ENCODE peak calls at places on chromosomes 6 and 20, in four cellular contexts. G, Z, W and Y are unnamed samples.

GRCh38 chr20:39851459-39851858 is 837.6 kb downstream of the MAFB start:
- ATAC-seq in G (no peak), Z (no peak), W (no peak), Y (no peak)

GRCh38 chr20:2816583-2817340 is 598 bp downstream of the TMEM239 start:
- ATAC-seq in G (no peak), Z (peak), W (peak), Y (no peak)

GRCh38 chr6:167685654-167686053 is 141.1 kb upstream of the AFDN start:
- ATAC-seq in G (no peak), Z (no peak), W (no peak), Y (no peak)

GRCh38 chr20:90651-91050 is 3.2 kb downstream of the DEFB125 start:
- ATAC-seq in G (no peak), Z (no peak), W (no peak), Y (no peak)

GRCh38 chr6:145567853-145568252 is 167.5 kb downstream of the EPM2A start:
- ATAC-seq in G (no peak), Z (no peak), W (no peak), Y (no peak)

GRCh38 chr6:92231220-92231701 is 1188.1 kb downstream of the EPHA7 start:
- ATAC-seq in G (no peak), Z (no peak), W (peak), Y (no peak)

GRCh38 chr20:22312744-22313346 is 271.5 kb downstream of the FOXA2 start:
- ATAC-seq in G (no peak), Z (no peak), W (peak), Y (no peak)

GRCh38 chr20:58438970-58439808 is 50.2 kb downstream of the VAPB start:
- ATAC-seq in G (no peak), Z (no peak), W (no peak), Y (no peak)

GRCh38 chr6:47653706-47654105 is 44.7 kb upstream of the ADGRF4 start:
- ATAC-seq in G (no peak), Z (no peak), W (no peak), Y (no peak)

GRCh38 chr6:169156108-169156821 is 97.4 kb downstream of the THBS2 start:
- ATAC-seq in G (no peak), Z (no peak), W (no peak), Y (peak)

GRCh38 chr20:19026901-19027644 is 185.4 kb upstream of the SLC24A3 start:
- ATAC-seq in G (no peak), Z (no peak), W (peak), Y (no peak)

GRCh38 chr6:46062312-46062711 is 46.7 kb upstream of the CLIC5 start:
- ATAC-seq in G (peak), Z (no peak), W (no peak), Y (no peak)

GRCh38 chr6:130717657-130718056 is 109.5 kb upstream of the SMLR1 start:
- ATAC-seq in G (no peak), Z (no peak), W (no peak), Y (no peak)

GRCh38 chr20:584375-585301 is 25.5 kb downstream of the TCF15 start:
- ATAC-seq in G (no peak), Z (peak), W (peak), Y (no peak)

GRCh38 chr6:71332012-71332411 is 43.4 kb downstream of the OGFRL1 start:
- ATAC-seq in G (no peak), Z (no peak), W (no peak), Y (no peak)

GRCh38 chr6:169169375-169169774 is 84.3 kb downstream of the THBS2 start:
- ATAC-seq in G (no peak), Z (no peak), W (no peak), Y (no peak)

GRCh38 chr6:2503816-2504494 is 246.8 kb downstream of the MYLK4 start:
- ATAC-seq in G (no peak), Z (no peak), W (no peak), Y (no peak)

GRCh38 chr6:140124498-140124897 is 750.0 kb upstream of the CITED2 start:
- ATAC-seq in G (no peak), Z (no peak), W (no peak), Y (no peak)

GRCh38 chr6:49898904-49899566 is 32.7 kb upstream of the CRISP1 start:
- ATAC-seq in G (no peak), Z (no peak), W (no peak), Y (no peak)

GRCh38 chr6:156846845-156847599 is 69.8 kb downstream of the ARID1B start:
- ATAC-seq in G (no peak), Z (no peak), W (no peak), Y (no peak)

GRCh38 chr6:156849806-156850205 is 72.6 kb downstream of the ARID1B start:
- ATAC-seq in G (no peak), Z (no peak), W (peak), Y (no peak)

GRCh38 chr6:156850356-156850755 is 73.2 kb downstream of the ARID1B start:
- ATAC-seq in G (no peak), Z (no peak), W (peak), Y (no peak)

GRCh38 chr6:156848533-156848932 is 71.4 kb downstream of the ARID1B start:
- ATAC-seq in G (no peak), Z (no peak), W (no peak), Y (no peak)

DNA sequence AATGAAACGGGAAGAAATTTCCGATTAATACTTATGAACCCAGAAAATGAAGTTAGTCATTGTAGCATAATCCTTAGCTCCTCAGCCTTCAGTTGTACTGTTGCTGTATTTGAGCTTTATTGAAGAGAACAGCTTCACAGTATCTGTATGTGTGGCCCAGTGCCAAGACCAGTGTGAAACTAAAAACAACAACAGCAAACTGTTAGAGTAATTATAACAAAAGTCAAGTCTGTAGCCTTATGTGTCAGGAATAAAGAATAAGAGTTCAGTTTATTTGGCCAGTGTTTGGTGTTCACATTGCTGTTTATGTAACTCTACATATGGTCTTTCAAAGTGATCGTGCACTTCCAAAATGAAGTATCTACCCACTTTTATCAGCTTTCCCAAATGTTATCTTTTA is 70.9 kb downstream of the ARID1B start:
- ATAC-seq in G (no peak), Z (no peak), W (no peak), Y (no peak)
- H3K27ac ChIP-seq in G (no peak), Z (no peak), W (peak), Y (peak)

GRCh38 chr6:158654960-158655485 is 5.2 kb downstream of the SYTL3 start:
- ATAC-seq in G (no peak), Z (no peak), W (no peak), Y (peak)

GRCh38 chr6:158654498-158654897 is 4.6 kb downstream of the SYTL3 start:
- ATAC-seq in G (peak), Z (no peak), W (no peak), Y (peak)

GRCh38 chr6:158649289-158650143 is at the start of gene SYTL3:
- ATAC-seq in G (no peak), Z (peak), W (peak), Y (no peak)

GRCh38 chr6:158655569-158656450 is 6.0 kb downstream of the SYTL3 start:
- ATAC-seq in G (no peak), Z (no peak), W (no peak), Y (no peak)

DNA sequence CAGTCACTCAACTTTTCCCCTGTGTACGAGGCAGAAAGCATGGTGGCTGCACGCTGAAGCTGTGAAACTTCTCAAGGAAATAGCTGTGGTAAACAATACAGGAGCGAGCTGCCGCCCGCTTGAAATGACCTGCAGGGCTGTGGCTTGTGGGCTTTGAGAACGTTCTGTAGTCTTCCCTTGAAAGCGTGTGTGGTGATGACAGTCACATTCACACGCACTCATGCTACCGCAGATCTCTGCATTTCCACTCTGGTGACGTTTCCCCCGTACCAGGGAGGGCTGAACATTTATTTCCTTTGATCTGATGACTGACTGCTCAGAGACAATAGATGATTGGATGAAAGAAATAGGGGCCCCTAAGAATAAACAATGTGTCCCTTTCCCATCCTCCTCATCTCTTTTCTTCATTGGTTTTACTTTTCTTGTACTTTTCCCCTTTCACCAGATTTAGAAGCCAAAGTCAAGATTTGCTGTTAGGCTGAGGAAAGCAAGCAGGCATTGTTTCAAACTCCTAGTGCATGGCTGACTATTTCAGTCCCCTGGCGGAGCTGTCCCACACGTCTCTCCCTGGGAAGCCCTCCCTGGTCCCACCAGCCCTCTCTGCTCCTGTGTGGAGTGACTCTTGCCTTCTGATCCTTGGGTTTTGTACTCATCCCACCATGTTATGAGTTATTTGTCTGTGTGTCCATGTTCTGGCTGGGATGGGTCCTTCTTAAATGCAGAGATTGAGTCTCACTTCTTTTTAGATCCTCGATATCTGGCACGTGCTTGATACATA is 3.9 kb downstream of the SYTL3 start:
- ATAC-seq in G (peak), Z (peak), W (peak), Y (no peak)
- H3K27ac ChIP-seq in G (peak), Z (peak), W (peak), Y (peak)

DNA sequence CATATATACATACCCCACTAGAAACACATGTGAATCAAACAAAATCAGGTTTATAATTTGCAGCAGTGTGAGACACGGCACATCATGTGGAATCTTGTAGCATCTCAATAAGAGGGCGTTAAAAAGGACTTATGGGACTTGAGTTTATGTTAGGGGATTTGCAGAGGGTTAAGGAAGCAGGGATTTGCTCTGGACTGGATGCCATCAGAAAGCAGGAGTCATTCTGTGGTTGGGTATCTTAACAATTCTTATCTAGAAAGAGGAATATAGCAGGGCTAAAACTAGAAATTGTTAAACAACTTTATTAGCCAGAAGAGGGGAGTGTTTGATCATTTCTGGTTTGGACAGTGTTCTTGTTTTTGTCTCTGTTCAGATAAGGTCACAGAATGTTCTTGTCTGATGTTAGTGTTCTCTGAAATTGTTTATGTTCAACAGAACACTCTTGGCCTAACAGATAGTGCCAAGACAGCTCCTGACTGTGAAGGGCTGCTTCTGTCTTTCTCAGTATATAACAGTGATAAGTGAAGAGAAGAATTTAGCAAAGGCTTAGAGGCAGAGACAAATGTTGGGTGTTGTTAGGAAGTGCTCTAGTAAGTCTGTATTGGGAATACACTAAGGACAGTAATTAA is 39.2 kb downstream of the LIN28B start:
- ATAC-seq in G (peak), Z (no peak), W (peak), Y (peak)
- H3K27ac ChIP-seq in G (no peak), Z (no peak), W (no peak), Y (peak)

DNA sequence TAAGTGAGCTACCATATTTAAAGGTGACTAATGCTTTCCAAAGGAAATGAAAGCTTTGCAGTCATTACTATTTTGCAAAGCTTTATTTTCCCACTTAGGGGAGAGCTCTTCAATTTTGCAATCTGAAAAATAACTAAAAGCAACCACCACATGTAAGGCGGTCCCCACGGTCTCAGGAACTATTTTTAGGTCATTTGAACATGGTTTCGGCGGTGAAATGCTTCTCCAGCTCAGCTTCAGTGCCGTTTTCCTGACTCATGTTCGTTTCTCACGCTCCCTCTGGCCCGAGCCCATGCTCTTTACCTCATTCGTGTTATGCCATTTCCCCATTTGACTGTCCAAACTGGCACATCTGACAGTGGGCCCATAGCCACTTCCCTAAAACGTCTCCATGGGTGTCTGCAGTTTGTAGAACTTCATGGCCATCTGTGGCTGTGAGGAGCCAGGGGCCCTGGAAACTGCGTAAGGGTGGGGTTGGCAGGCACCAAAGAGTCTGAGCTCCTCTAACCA is 46.5 kb downstream of the ADTRP start:
- ATAC-seq in G (peak), Z (no peak), W (peak), Y (peak)
- H3K27ac ChIP-seq in G (no peak), Z (no peak), W (peak), Y (peak)

GRCh38 chr6:14117158-14118090 is at the start of gene CD83:
- ATAC-seq in G (peak), Z (peak), W (peak), Y (peak)
- H3K27ac ChIP-seq in G (peak), Z (peak), W (peak), Y (peak)

GRCh38 chr6:154382707-154383106 is 26.1 kb upstream of the IPCEF1 start:
- ATAC-seq in G (no peak), Z (no peak), W (no peak), Y (no peak)
- H3K27ac ChIP-seq in G (no peak), Z (no peak), W (no peak), Y (no peak)

GRCh38 chr20:50306478-50307423 is 116.1 kb downstream of the CEBPB start:
- ATAC-seq in G (no peak), Z (no peak), W (no peak), Y (no peak)

GRCh38 chr20:50308513-50309279 is 118.1 kb downstream of the CEBPB start:
- ATAC-seq in G (peak), Z (no peak), W (no peak), Y (peak)

GRCh38 chr20:50309764-50310672 is 119.4 kb downstream of the CEBPB start:
- ATAC-seq in G (no peak), Z (no peak), W (no peak), Y (no peak)

GRCh38 chr20:50309280-50309763 is 118.7 kb downstream of the CEBPB start:
- ATAC-seq in G (no peak), Z (no peak), W (no peak), Y (no peak)

GRCh38 chr20:50308166-50308512 is 117.5 kb downstream of the CEBPB start:
- ATAC-seq in G (no peak), Z (no peak), W (no peak), Y (no peak)
- H3K27ac ChIP-seq in G (peak), Z (no peak), W (no peak), Y (peak)

DNA sequence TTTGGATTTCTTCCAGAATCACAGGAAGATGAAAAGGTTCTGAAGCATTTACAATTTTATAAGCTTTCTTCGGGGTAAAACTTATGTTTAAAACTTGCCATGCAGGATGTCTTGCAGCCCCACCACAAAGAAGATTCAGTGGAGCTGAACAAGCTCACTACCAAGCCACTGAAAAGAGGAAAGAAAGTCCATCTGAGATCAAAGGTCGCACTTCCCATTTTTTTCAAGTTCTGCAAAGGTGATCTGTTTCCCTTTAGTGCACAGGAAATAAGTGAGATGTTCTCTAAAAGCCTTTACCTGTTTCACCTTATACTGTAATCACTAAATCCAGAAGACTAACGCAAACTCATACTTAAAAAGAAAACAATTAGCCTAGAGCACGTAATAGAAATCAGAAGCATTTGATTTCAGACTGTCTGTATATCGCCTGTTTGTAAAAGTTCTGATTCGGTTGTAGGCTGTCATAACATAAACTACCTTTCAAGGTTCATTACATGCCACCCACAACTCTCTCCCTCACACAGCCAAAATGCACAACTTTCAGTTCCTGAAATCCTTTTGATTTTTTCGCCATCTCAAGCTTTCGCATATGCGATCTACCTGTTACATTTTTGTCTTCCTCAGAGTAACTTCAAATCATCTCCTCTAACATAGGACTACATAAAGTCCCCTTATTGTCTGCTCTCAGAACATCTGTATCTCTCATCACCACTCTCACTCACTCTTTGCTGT is 1.8 kb downstream of the ECHDC1 start:
- ATAC-seq in G (no peak), Z (no peak), W (peak), Y (no peak)
- H3K27ac ChIP-seq in G (peak), Z (no peak), W (peak), Y (peak)

DNA sequence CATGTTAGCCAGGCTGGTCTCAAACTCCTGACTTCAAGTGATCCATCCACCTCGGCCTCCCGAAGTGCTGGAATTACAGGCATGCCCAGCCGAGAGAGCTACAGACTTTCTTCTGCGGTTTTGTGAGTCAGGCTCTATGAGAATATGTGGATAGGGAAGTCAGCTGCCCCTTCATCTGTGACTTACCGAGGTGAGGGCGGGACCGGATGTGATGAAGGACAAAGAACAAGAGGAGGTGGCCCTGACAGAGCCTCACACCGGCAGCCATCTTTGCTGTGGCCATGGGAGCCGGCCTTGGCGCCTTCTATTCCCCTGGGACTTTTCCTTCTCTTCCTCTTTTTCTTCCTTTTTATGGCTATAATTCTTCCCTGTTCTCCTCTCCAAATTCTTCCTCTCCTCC is 67.0 kb downstream of the IYD start:
- ATAC-seq in G (no peak), Z (no peak), W (no peak), Y (no peak)
- H3K27ac ChIP-seq in G (no peak), Z (no peak), W (no peak), Y (no peak)

GRCh38 chr6:66029391-66029790 is 322.4 kb upstream of the EYS start:
- ATAC-seq in G (no peak), Z (no peak), W (no peak), Y (no peak)

DNA sequence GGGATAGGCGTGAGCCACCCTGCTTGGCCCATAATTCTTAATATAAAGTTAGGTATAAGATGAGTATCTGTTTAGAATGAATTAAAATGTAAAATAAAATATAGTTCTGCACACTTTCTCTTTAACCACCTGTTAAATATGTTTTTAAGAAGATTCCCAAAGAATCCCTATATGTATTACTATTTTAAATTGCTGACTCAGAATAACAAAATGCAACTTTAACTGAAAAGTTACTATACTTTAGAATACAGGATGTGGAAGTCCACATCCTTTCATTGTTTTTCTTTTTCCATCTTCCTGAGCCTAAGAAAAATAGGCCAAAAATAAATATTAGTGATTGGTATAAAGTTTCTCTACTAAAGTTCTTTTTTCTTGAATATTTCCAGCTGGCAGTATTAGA is 325.6 kb upstream of the EYS start:
- ATAC-seq in G (no peak), Z (no peak), W (no peak), Y (no peak)
- H3K27ac ChIP-seq in G (no peak), Z (no peak), W (no peak), Y (no peak)